ENCODE peak calls at places on chromosomes 16 and 17, in ten cellular contexts. R, N, K, E, D, G, A, V, C and J are unnamed samples. For H3K4me1, the result is how much of the 10 kb centered on the place peaks cover.

GRCh38 chr16:4293822-4294457 is 21.1 kb upstream of the TFAP4 start:
- DNase-seq in K (peak), E (no peak), G (peak), N (peak), C (no peak), D (peak), A (no peak), R (peak), V (peak), J (no peak)

GRCh38 chr16:47848481-47849109 is 307.2 kb downstream of the ABCC12 start:
- DNase-seq in C (no peak), D (peak), K (no peak), A (no peak), E (no peak), R (no peak), G (no peak), V (no peak), N (no peak), J (no peak)

GRCh38 chr17:57211543-57211942 is 44.8 kb upstream of the MSI2 start:
- DNase-seq in A (no peak), G (no peak), E (no peak), D (peak), C (no peak), V (no peak), K (no peak), R (no peak), N (no peak), J (no peak)

GRCh38 chr17:6555331-6556120 is 829 bp downstream of the PITPNM3 start:
- DNase-seq in N (peak), E (no peak), D (peak), V (no peak), R (no peak), K (peak), G (no peak), A (no peak), C (no peak), J (no peak)

GRCh38 chr16:58635502-58635901 is 5.9 kb upstream of the CNOT1 start:
- DNase-seq in R (no peak), V (no peak), N (no peak), D (no peak), C (no peak), E (no peak), K (no peak), A (no peak), G (no peak), J (no peak)

GRCh38 chr17:29292992-29293889 is 707 bp downstream of the NUFIP2 start:
- DNase-seq in G (peak), N (peak), A (peak), C (peak), V (peak), K (peak), R (peak), D (peak), E (peak), J (peak)

GRCh38 chr17:63785556-63785955 is 11.6 kb downstream of the DDX42 start:
- DNase-seq in K (no peak), A (no peak), G (no peak), D (peak), V (no peak), C (no peak), R (no peak), N (no peak), E (no peak), J (no peak)

GRCh38 chr17:75232786-75233185 is 27.3 kb downstream of the NUP85 start:
- DNase-seq in R (no peak), G (no peak), D (no peak), C (no peak), V (peak), A (no peak), K (no peak), E (no peak), N (no peak), J (no peak)

GRCh38 chr17:29168079-29168758 is 12.0 kb downstream of the MYO18A start:
- DNase-seq in N (no peak), R (no peak), G (no peak), D (no peak), A (no peak), C (no peak), V (no peak), E (no peak), K (no peak), J (no peak)

GRCh38 chr16:53433509-53433908 is 762 bp upstream of the RBL2 start:
- DNase-seq in E (no peak), C (no peak), A (no peak), N (peak), R (no peak), V (no peak), K (peak), D (peak), G (no peak), J (no peak)

GRCh38 chr16:11170201-11170600 is 85.8 kb downstream of the SOCS1 start:
- DNase-seq in R (no peak), E (no peak), A (no peak), N (no peak), K (no peak), D (no peak), G (no peak), V (no peak), C (no peak), J (no peak)

GRCh38 chr17:57629886-57630285 is 115.2 kb downstream of the CCDC182 start:
- DNase-seq in E (no peak), V (peak), N (no peak), K (no peak), C (no peak), A (no peak), G (no peak), R (no peak), D (no peak), J (no peak)

GRCh38 chr16:56269824-56270684 is 78.8 kb downstream of the GNAO1 start:
- DNase-seq in D (no peak), G (peak), C (no peak), A (no peak), K (no peak), V (no peak), N (no peak), R (no peak), E (no peak), J (no peak)

GRCh38 chr16:50308237-50308965 is 42.0 kb downstream of the ADCY7 start:
- DNase-seq in K (no peak), D (no peak), A (peak), E (no peak), R (no peak), N (no peak), C (no peak), G (no peak), V (peak), J (no peak)

GRCh38 chr17:80942360-80943345 is 49.0 kb upstream of the CHMP6 start:
- DNase-seq in A (no peak), R (peak), G (peak), N (no peak), E (peak), D (no peak), C (peak), V (peak), K (peak), J (no peak)

GRCh38 chr16:11251525-11252481 is 4.2 kb downstream of the SOCS1 start:
- DNase-seq in V (no peak), G (no peak), A (peak), N (no peak), R (no peak), C (peak), D (no peak), K (no peak), E (no peak), J (peak)

GRCh38 chr17:74222399-74222798 is 9.0 kb downstream of the TTYH2 start:
- DNase-seq in K (no peak), A (no peak), C (no peak), E (no peak), R (no peak), G (no peak), D (no peak), V (no peak), N (no peak), J (no peak)

GRCh38 chr17:77542551-77543490 is 402.1 kb downstream of the SEC14L1 start:
- DNase-seq in C (peak), D (peak), A (peak), E (peak), R (peak), K (peak), G (peak), V (peak), N (peak), J (peak)

GRCh38 chr16:77551352-77551751 is 116.5 kb upstream of the ADAMTS18 start:
- DNase-seq in D (no peak), C (no peak), N (no peak), K (no peak), R (no peak), G (no peak), V (no peak), A (no peak), E (no peak), J (no peak)

GRCh38 chr17:57021226-57021940 is 43.5 kb downstream of the SCPEP1 start:
- DNase-seq in D (peak), R (no peak), K (peak), A (no peak), G (no peak), C (no peak), E (peak), V (no peak), N (peak), J (no peak)

GRCh38 chr17:17693253-17693954 is 12.1 kb downstream of the RAI1 start:
- DNase-seq in C (no peak), D (peak), N (peak), K (peak), A (no peak), G (peak), R (peak), E (peak), V (peak), J (no peak)

GRCh38 chr16:50318796-50319578 is 49.8 kb downstream of the BRD7 start:
- DNase-seq in K (no peak), R (no peak), V (no peak), N (no peak), C (no peak), G (no peak), D (no peak), A (no peak), E (no peak), J (no peak)

GRCh38 chr16:73058616-73059409 is 10.9 kb upstream of the ZFHX3 start:
- DNase-seq in G (peak), N (peak), D (peak), K (no peak), V (peak), A (no peak), C (no peak), R (peak), E (no peak), J (no peak)

GRCh38 chr16:2497116-2497630 is 16.6 kb upstream of the ATP6V0C start:
- DNase-seq in D (no peak), R (peak), A (no peak), G (peak), K (no peak), C (no peak), N (peak), E (no peak), V (peak), J (no peak)

GRCh38 chr17:42519546-42520444 is 16.2 kb upstream of the NAGLU start:
- DNase-seq in C (peak), G (peak), N (peak), A (no peak), V (peak), R (peak), E (peak), D (peak), K (peak), J (no peak)

GRCh38 chr17:42518755-42519545 is 17.1 kb upstream of the NAGLU start:
- DNase-seq in N (peak), A (no peak), K (no peak), G (peak), R (peak), V (no peak), C (no peak), D (no peak), E (no peak), J (no peak)

GRCh38 chr17:42520540-42520951 is 15.5 kb upstream of the NAGLU start:
- DNase-seq in A (peak), D (no peak), N (no peak), V (no peak), R (no peak), K (no peak), G (no peak), C (no peak), E (no peak), J (no peak)

GRCh38 chr17:42517516-42517915 is 18.5 kb upstream of the NAGLU start:
- DNase-seq in C (peak), R (peak), E (peak), D (peak), G (peak), V (peak), K (peak), N (peak), A (peak), J (peak)

DNA sequence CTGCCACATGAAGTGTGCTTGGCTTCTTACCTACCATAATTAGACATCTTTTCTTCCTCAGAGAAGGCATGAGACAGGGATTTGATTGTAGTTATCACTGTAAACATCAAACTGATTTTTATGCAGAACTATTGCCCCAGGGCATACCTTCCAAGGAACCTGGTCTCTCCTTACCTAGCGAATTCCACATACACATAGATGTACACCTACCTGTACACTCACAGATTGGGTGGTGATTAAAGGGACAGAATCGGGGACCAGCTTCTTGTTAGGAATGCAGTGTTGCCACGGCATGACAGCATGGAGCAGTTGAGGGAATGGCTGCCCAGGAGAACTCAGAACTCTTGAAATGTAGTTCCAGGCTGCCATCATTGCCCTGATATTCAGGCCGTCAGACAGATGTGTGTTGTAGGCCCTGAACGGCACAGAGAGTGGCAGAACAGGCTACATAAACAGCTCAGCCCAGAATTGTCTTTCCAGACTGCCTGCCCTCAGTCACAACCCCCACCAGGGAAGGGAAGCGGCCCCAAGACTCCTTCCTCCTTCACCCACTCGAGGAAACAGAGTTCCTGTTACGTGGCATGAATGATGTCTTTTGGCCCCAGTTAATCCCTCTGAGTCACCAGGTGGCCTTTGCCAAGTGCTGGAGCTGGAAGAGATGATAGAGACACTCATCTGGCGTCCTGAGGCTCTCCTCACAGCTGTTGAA is 17.8 kb upstream of the NAGLU start:
- DNase-seq in K (peak), N (peak), A (no peak), R (peak), E (peak), C (no peak), G (peak), D (peak), V (peak), J (no peak)
- H3K4me1 ChIP-seq in K (under half), N (half or more), A (under half), R (half or more), E (half or more), C (half or more), G (half or more), D (under half), V (half or more), J (under half)

GRCh38 chr17:62093188-62094155 is 28.4 kb upstream of the MED13 start:
- DNase-seq in D (peak), G (no peak), E (no peak), A (no peak), K (no peak), V (no peak), C (no peak), R (no peak), N (peak), J (no peak)
- H3K27ac ChIP-seq in D (peak), G (no peak), E (no peak), A (no peak), K (no peak), V (no peak), C (no peak), R (no peak), N (peak), J (no peak)

DNA sequence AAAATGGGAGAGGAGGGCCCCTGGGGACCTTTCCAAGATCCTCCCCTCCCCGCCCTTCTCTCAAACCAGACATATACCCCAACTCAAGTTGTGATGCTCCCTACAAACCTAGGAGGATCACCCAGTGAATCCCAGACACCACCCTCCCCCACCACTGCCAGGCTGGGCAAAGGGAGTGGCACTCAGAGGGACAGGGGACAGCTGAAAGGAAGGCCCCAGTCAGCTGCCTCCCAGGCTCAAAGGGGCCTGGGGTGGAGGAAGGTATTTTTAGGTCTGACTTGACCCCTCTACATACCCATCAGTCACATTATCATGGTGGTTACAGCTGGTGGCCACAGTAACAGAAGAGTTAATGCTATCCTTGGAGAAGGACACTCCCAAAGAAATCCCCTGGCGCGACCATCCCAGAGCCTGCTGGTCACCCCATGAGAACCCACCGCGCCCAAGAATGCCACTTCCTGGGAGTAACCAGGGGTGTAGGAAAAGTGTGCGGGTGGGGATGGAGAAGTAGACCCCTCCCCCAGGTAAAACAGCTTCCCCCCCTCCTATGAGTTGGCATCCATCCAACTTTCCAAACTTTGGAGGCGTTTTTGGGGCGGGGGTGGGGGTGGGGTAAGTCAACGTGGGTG is 1.2 kb downstream of the CACNB1 start:
- DNase-seq in D (peak), E (no peak), G (no peak), R (no peak), V (peak), C (peak), N (no peak), A (no peak), K (no peak), J (no peak)
- H3K4me3 ChIP-seq in D (peak), E (peak), G (peak), R (peak), V (peak), C (peak), N (peak), A (no peak), K (peak), J (peak)

GRCh38 chr17:21282231-21282630 is 2.3 kb upstream of the MAP2K3 start:
- DNase-seq in G (no peak), C (no peak), A (no peak), R (no peak), V (peak), E (peak), N (peak), K (no peak), D (peak), J (no peak)

GRCh38 chr17:21285164-21286065 is 904 bp downstream of the MAP2K3 start:
- DNase-seq in E (no peak), A (no peak), C (peak), V (no peak), R (no peak), G (no peak), K (no peak), N (peak), D (peak), J (no peak)

GRCh38 chr17:21284319-21285163 is at the start of gene MAP2K3:
- DNase-seq in K (peak), N (peak), C (peak), V (peak), A (peak), D (peak), E (peak), R (peak), G (peak), J (peak)

GRCh38 chr17:21282850-21283249 is 1.7 kb upstream of the MAP2K3 start:
- DNase-seq in D (no peak), A (no peak), E (no peak), R (no peak), V (no peak), C (no peak), G (no peak), N (no peak), K (no peak), J (no peak)

DNA sequence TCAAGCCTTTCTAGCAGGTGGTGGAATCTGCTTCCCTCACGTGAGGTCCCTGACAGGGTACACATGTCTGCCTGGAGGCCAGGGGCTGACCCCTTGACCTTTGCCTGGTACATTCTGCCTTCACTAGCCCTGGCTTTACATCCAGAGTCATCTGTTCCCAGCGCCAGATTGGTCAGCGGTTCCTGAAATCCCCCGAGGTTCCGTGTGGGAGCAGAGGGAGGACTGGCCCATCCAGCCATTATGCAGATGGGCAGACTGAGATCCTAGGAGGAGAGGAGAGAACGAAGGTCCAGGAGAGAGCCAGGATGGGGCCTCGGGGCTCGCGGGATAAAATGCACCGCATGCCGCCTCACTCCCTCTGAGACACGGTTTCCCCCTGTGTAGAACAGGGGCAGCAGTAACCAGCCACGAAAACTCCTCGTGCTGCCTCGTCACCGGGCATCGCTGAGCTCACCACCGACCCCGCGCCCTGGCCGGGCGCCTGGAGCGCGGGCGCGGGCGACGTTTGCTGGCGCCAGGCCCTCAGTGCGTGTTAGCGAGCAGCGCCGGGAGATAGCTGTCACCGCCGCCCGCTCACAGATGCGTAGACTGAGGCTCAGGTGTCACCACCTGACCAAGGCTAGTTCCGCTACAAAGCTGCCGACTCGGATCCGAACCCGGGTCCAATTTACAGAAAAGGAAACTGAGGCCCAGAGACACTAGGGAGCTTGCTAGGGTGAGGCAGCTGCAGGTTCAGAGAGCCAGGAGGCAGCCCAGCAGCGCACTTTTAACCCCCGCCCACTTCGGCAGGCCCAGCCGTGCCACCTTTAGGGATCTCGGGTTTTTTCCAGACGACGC is 811 bp upstream of the MAP2K3 start:
- DNase-seq in D (no peak), E (no peak), A (no peak), V (no peak), G (no peak), C (no peak), R (no peak), N (peak), K (no peak), J (no peak)
- H3K4me1 ChIP-seq in D (under half), E (under half), A (under half), V (under half), G (half or more), C (under half), R (half or more), N (under half), K (under half), J (half or more)